ENCODE peak calls at places on chromosomes 7 and 10, in eight cellular contexts. Z is activated CD4-positive, alpha-beta T cell treated with anti-CD3 and anti-CD28 coated beads for 24 hours; T is KBM-7; G is cardiac muscle cell; V is iPS DF 6.9; Q is body of pancreas; W is nephron progenitor cell; N is CD8-positive, alpha-beta memory T cell. E is an unnamed sample.
A peak's percentile ranks its signal among the peaks of the same experiment; 100 is the strongest.

GRCh38 chr7:128270799-128271411 is 29.8 kb downstream of the LEP start:
- DNase-seq in G (peak; percentile 43), T (no peak), V (no peak), Z (no peak), W (no peak), N (no peak), Q (no peak), E (no peak)

GRCh38 chr10:115915429-115915828 is 357.6 kb downstream of the GFRA1 start:
- DNase-seq in N (no peak), G (no peak), Z (no peak), W (no peak), Q (no peak), T (no peak), V (no peak), E (no peak)

GRCh38 chr10:31320598-31321211 is 1.7 kb downstream of the ZEB1 start:
- DNase-seq in V (no peak), G (peak; percentile 69), T (peak; percentile 61), W (peak; percentile 47), Z (no peak), N (peak; percentile 6), Q (peak; percentile 14), E (peak; percentile 24)

GRCh38 chr10:46528675-46529615 is 27.5 kb downstream of the GPRIN2 start:
- DNase-seq in G (no peak), Q (peak; percentile 8), N (no peak), W (no peak), V (no peak), Z (no peak), T (no peak), E (peak; percentile 5)

GRCh38 chr7:130486114-130486962 is 5.5 kb upstream of the MEST start:
- DNase-seq in W (peak; percentile 69), T (no peak), V (peak; percentile 89), Q (peak; percentile 93), Z (peak; percentile 36), N (peak; percentile 27), G (peak; percentile 59), E (peak; percentile 87)

GRCh38 chr10:29257784-29258135 is 31.1 kb upstream of the LYZL1 start:
- DNase-seq in N (no peak), Z (no peak), G (no peak), T (no peak), Q (no peak), V (no peak), W (no peak), E (no peak)

GRCh38 chr10:96130326-96130758 is 245 bp downstream of the ZNF518A start:
- DNase-seq in N (peak; percentile 64), Z (peak; percentile 62), W (peak; percentile 84), T (no peak), Q (peak; percentile 58), G (peak; percentile 88), V (peak; percentile 63), E (peak; percentile 80)

GRCh38 chr10:118939216-118940007 is 90.1 kb upstream of the NANOS1 start:
- DNase-seq in W (no peak), V (no peak), G (peak; percentile 57), T (no peak), Z (no peak), N (no peak), Q (no peak), E (no peak)

GRCh38 chr10:53699684-53700083 is 927.1 kb upstream of the MBL2 start:
- DNase-seq in G (no peak), Q (no peak), Z (no peak), W (no peak), T (no peak), V (no peak), N (no peak), E (no peak)

GRCh38 chr10:79331709-79332108 is 15.6 kb upstream of the PPIF start:
- DNase-seq in G (peak; percentile 41), T (peak; percentile 44), Q (no peak), W (no peak), N (peak; percentile 54), Z (peak; percentile 72), V (no peak), E (no peak)

GRCh38 chr10:48697821-48698764 is 13.4 kb downstream of the WDFY4 start:
- DNase-seq in T (no peak), Q (no peak), W (no peak), Z (no peak), N (no peak), V (no peak), G (no peak), E (no peak)

GRCh38 chr7:86913709-86914108 is 145.7 kb downstream of the ELAPOR2 start:
- DNase-seq in G (peak; percentile 60), W (no peak), T (no peak), Z (no peak), N (no peak), Q (no peak), V (no peak), E (no peak)

GRCh38 chr10:23094786-23095403 is 484 bp upstream of the MSRB2 start:
- DNase-seq in T (no peak), Z (no peak), V (peak; percentile 82), G (no peak), N (no peak), W (no peak), Q (no peak), E (no peak)

GRCh38 chr7:140231779-140232491 is 55.2 kb upstream of the KDM7A start:
- DNase-seq in W (no peak), G (no peak), T (peak; percentile 21), Q (no peak), V (no peak), Z (no peak), N (no peak), E (peak; percentile 69)

GRCh38 chr10:80075781-80076180 is 2.7 kb upstream of the TMEM254 start:
- DNase-seq in V (no peak), Q (no peak), T (no peak), N (no peak), Z (no peak), G (peak; percentile 8), W (no peak), E (no peak)

GRCh38 chr10:90162464-90162863 is 461.1 kb downstream of the KIF20B start:
- DNase-seq in V (no peak), N (no peak), T (no peak), G (peak; percentile 67), Q (no peak), W (no peak), Z (no peak), E (no peak)

GRCh38 chr7:149885191-149886017 is 11.6 kb downstream of the ATP6V0E2 start:
- DNase-seq in W (no peak), Q (no peak), V (no peak), G (no peak), T (no peak), Z (no peak), N (no peak), E (no peak)

E was measured in transverse colon.